ENCODE peak calls at places on chromosomes 2 and 18, in six cellular contexts. One of them, this sample, is unnamed. For H3K79me2, the result is how much of the 10 kb centered on the place peaks cover.

GRCh38 chr2:3076848-3077735 is 300.5 kb downstream of the EIPR1 start:
- DNase-seq in K562: no peak
- DNase-seq in GM12878: no peak
- DNase-seq in HCT116: no peak
- DNase-seq in H1: no peak
- DNase-seq in endothelial cell of umbilical vein: no peak
- DNase-seq in this sample: no peak

GRCh38 chr2:50401772-50402653 is 629.9 kb downstream of the NRXN1 start:
- DNase-seq in K562: peak
- DNase-seq in HCT116: peak
- DNase-seq in GM12878: no peak
- DNase-seq in endothelial cell of umbilical vein: peak
- DNase-seq in H1: peak
- DNase-seq in this sample: peak

GRCh38 chr2:86645752-86646151 is 22.1 kb upstream of the RNF103 start:
- DNase-seq in HCT116: no peak
- DNase-seq in GM12878: no peak
- DNase-seq in K562: no peak
- DNase-seq in H1: no peak
- DNase-seq in endothelial cell of umbilical vein: no peak
- DNase-seq in this sample: no peak

GRCh38 chr2:74673821-74674528 is 19.9 kb downstream of the SEMA4F start:
- DNase-seq in endothelial cell of umbilical vein: no peak
- DNase-seq in K562: no peak
- DNase-seq in HCT116: no peak
- DNase-seq in GM12878: no peak
- DNase-seq in H1: no peak
- DNase-seq in this sample: no peak

GRCh38 chr2:223578846-223579245 is 23.3 kb downstream of the SCG2 start:
- DNase-seq in GM12878: no peak
- DNase-seq in K562: no peak
- DNase-seq in HCT116: no peak
- DNase-seq in endothelial cell of umbilical vein: no peak
- DNase-seq in H1: no peak
- DNase-seq in this sample: no peak

GRCh38 chr2:170086751-170087150 is 91.2 kb upstream of the MYO3B start:
- DNase-seq in GM12878: no peak
- DNase-seq in endothelial cell of umbilical vein: peak
- DNase-seq in H1: no peak
- DNase-seq in K562: no peak
- DNase-seq in HCT116: no peak
- DNase-seq in this sample: no peak

GRCh38 chr2:39228413-39229209 is 15.2 kb downstream of the CDKL4 start:
- DNase-seq in endothelial cell of umbilical vein: no peak
- DNase-seq in GM12878: no peak
- DNase-seq in HCT116: no peak
- DNase-seq in K562: no peak
- DNase-seq in H1: no peak
- DNase-seq in this sample: peak

GRCh38 chr2:174224125-174224524 is 24.2 kb downstream of the OLA1 start:
- DNase-seq in K562: no peak
- DNase-seq in HCT116: no peak
- DNase-seq in GM12878: no peak
- DNase-seq in H1: no peak
- DNase-seq in endothelial cell of umbilical vein: no peak
- DNase-seq in this sample: no peak

GRCh38 chr2:85062565-85062964 is 70.6 kb upstream of the TCF7L1 start:
- DNase-seq in HCT116: no peak
- DNase-seq in GM12878: no peak
- DNase-seq in K562: no peak
- DNase-seq in H1: no peak
- DNase-seq in endothelial cell of umbilical vein: no peak
- DNase-seq in this sample: no peak

GRCh38 chr18:27045342-27045741 is 139.8 kb downstream of the CHST9 start:
- DNase-seq in HCT116: no peak
- DNase-seq in GM12878: no peak
- DNase-seq in K562: no peak
- DNase-seq in endothelial cell of umbilical vein: no peak
- DNase-seq in H1: no peak
- DNase-seq in this sample: no peak

GRCh38 chr2:219531639-219532377 is 11.8 kb downstream of the CHPF start:
- DNase-seq in K562: no peak
- DNase-seq in H1: no peak
- DNase-seq in endothelial cell of umbilical vein: no peak
- DNase-seq in HCT116: no peak
- DNase-seq in GM12878: no peak
- DNase-seq in this sample: no peak

GRCh38 chr2:205235434-205235833 is 446.9 kb upstream of the NRP2 start:
- DNase-seq in H1: no peak
- DNase-seq in K562: no peak
- DNase-seq in endothelial cell of umbilical vein: no peak
- DNase-seq in HCT116: peak
- DNase-seq in GM12878: no peak
- DNase-seq in this sample: no peak

GRCh38 chr18:78717051-78717765 is 262.4 kb upstream of the SALL3 start:
- DNase-seq in GM12878: no peak
- DNase-seq in HCT116: no peak
- DNase-seq in H1: no peak
- DNase-seq in endothelial cell of umbilical vein: no peak
- DNase-seq in K562: no peak
- DNase-seq in this sample: no peak

GRCh38 chr2:217711236-217711635 is 291.6 kb downstream of the TNS1 start:
- DNase-seq in K562: no peak
- DNase-seq in GM12878: no peak
- DNase-seq in H1: no peak
- DNase-seq in HCT116: no peak
- DNase-seq in endothelial cell of umbilical vein: no peak
- DNase-seq in this sample: no peak

GRCh38 chr18:77087391-77088141 is 45.0 kb downstream of the MBP start:
- DNase-seq in K562: no peak
- DNase-seq in GM12878: no peak
- DNase-seq in endothelial cell of umbilical vein: peak
- DNase-seq in HCT116: no peak
- DNase-seq in H1: no peak
- DNase-seq in this sample: no peak

GRCh38 chr2:238771193-238771592 is 76.7 kb upstream of the TWIST2 start:
- DNase-seq in GM12878: no peak
- DNase-seq in HCT116: no peak
- DNase-seq in K562: no peak
- DNase-seq in H1: no peak
- DNase-seq in endothelial cell of umbilical vein: no peak
- DNase-seq in this sample: peak

GRCh38 chr2:15042824-15043223 is 410.3 kb downstream of the LRATD1 start:
- DNase-seq in HCT116: no peak
- DNase-seq in H1: no peak
- DNase-seq in K562: no peak
- DNase-seq in endothelial cell of umbilical vein: no peak
- DNase-seq in GM12878: no peak
- DNase-seq in this sample: no peak

GRCh38 chr18:63162271-63163014 is 157.1 kb downstream of the BCL2 start:
- DNase-seq in HCT116: no peak
- DNase-seq in endothelial cell of umbilical vein: no peak
- DNase-seq in GM12878: peak
- DNase-seq in K562: no peak
- DNase-seq in H1: no peak
- DNase-seq in this sample: no peak
- TF ChIP-seq POLR2A in HCT116: no peak
- TF ChIP-seq POLR2A in endothelial cell of umbilical vein: no peak
- TF ChIP-seq POLR2A in GM12878: peak
- TF ChIP-seq POLR2A in K562: no peak
- TF ChIP-seq POLR2A in H1: no peak
- TF ChIP-seq POLR2A in this sample: no peak

DNA sequence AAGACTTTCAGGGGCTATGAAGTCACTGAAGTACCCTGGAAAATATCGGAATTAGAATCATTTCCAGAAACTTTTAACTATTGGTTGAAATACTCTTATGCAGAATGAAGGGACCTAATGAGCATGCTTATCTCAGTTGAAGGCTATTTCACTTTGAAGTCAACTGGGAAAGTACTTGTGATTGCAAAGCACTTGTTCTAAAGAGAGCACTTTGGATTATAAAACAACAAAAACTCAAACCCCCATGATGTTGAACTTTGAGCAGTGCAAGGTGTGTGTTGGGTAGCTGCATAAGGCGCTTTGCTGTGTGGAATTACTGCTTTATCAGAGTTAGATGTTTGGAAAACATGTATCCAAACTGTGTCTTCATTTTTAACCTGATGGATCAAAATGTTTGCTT is 12.0 kb upstream of the MGAT5 start:
- DNase-seq in HCT116: no peak
- DNase-seq in GM12878: no peak
- DNase-seq in H1: no peak
- DNase-seq in endothelial cell of umbilical vein: no peak
- DNase-seq in K562: no peak
- DNase-seq in this sample: peak
- H3K79me2 ChIP-seq in HCT116: under half
- H3K79me2 ChIP-seq in GM12878: half or more
- H3K79me2 ChIP-seq in H1: under half
- H3K79me2 ChIP-seq in endothelial cell of umbilical vein: under half
- H3K79me2 ChIP-seq in K562: under half
- H3K79me2 ChIP-seq in this sample: under half

GRCh38 chr2:196068271-196069209 is at the start of gene DNAH7:
- DNase-seq in GM12878: peak
- DNase-seq in H1: peak
- DNase-seq in K562: peak
- DNase-seq in HCT116: peak
- DNase-seq in endothelial cell of umbilical vein: peak
- DNase-seq in this sample: peak
- TF ChIP-seq POLR2A in GM12878: peak
- TF ChIP-seq POLR2A in H1: peak
- TF ChIP-seq POLR2A in K562: no peak
- TF ChIP-seq POLR2A in HCT116: no peak
- TF ChIP-seq POLR2A in endothelial cell of umbilical vein: peak
- TF ChIP-seq POLR2A in this sample: peak

DNA sequence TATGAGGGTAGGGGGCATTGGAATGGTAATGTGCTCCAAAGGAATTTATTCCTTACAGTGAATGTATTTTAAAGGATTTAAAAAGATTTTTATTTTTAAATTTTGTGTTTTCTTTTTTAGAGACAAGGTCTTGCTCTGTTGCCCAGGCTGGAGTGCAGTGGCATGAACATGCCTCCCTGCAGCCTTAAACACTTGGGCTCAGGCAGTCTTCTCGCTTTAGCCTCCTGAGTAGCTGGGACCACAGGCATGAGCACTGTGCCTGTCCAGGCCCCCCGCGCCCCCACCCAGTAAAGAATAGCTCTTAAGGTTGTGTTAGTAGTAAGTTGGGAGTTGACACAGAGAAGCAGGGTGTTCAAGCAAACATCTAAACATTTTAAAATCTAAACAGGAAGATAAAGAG is 36.6 kb downstream of the PHLPP1 start:
- DNase-seq in endothelial cell of umbilical vein: no peak
- DNase-seq in GM12878: no peak
- DNase-seq in H1: no peak
- DNase-seq in K562: no peak
- DNase-seq in HCT116: no peak
- DNase-seq in this sample: no peak
- H3K79me2 ChIP-seq in endothelial cell of umbilical vein: under half
- H3K79me2 ChIP-seq in GM12878: under half
- H3K79me2 ChIP-seq in H1: under half
- H3K79me2 ChIP-seq in K562: under half
- H3K79me2 ChIP-seq in HCT116: under half
- H3K79me2 ChIP-seq in this sample: half or more

DNA sequence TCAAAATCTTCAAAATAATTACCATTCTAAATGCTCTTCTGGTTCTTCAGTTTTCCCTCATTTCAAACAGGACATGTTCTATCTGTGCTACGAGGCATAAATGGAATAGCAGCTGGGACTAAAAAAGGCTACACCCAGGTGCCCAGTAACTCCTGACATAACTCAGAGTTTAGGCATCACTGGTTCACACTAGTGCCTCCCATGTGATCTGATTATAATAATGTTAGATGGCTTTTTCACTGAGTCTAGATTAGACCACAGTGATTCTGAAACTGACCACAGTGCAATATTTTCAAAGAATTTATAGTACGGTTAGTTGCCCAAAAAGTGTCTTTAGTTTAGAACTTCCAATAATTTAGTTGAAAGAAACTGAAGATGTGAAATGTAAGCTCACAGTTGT is 123.3 kb downstream of the CCBE1 start:
- DNase-seq in HCT116: no peak
- DNase-seq in K562: no peak
- DNase-seq in endothelial cell of umbilical vein: no peak
- DNase-seq in GM12878: no peak
- DNase-seq in H1: no peak
- DNase-seq in this sample: no peak
- TF ChIP-seq POLR2A in HCT116: no peak
- TF ChIP-seq POLR2A in K562: no peak
- TF ChIP-seq POLR2A in endothelial cell of umbilical vein: no peak
- TF ChIP-seq POLR2A in GM12878: no peak
- TF ChIP-seq POLR2A in H1: no peak
- TF ChIP-seq POLR2A in this sample: no peak

GRCh38 chr2:112493048-112493447 is 11.1 kb downstream of the TTL start:
- DNase-seq in HCT116: no peak
- DNase-seq in H1: no peak
- DNase-seq in endothelial cell of umbilical vein: no peak
- DNase-seq in K562: no peak
- DNase-seq in GM12878: no peak
- DNase-seq in this sample: no peak
- H3K79me2 ChIP-seq in HCT116: under half
- H3K79me2 ChIP-seq in H1: under half
- H3K79me2 ChIP-seq in endothelial cell of umbilical vein: under half
- H3K79me2 ChIP-seq in K562: under half
- H3K79me2 ChIP-seq in GM12878: under half
- H3K79me2 ChIP-seq in this sample: under half

GRCh38 chr2:46825958-46826897 is 89.4 kb downstream of the MCFD2 start:
- DNase-seq in HCT116: no peak
- DNase-seq in GM12878: no peak
- DNase-seq in H1: no peak
- DNase-seq in endothelial cell of umbilical vein: no peak
- DNase-seq in K562: no peak
- DNase-seq in this sample: no peak
- TF ChIP-seq POLR2A in HCT116: no peak
- TF ChIP-seq POLR2A in GM12878: no peak
- TF ChIP-seq POLR2A in H1: no peak
- TF ChIP-seq POLR2A in endothelial cell of umbilical vein: no peak
- TF ChIP-seq POLR2A in K562: no peak
- TF ChIP-seq POLR2A in this sample: no peak